ENCODE peak calls at places on chromosome 22, in six cellular contexts. Z, W, K, V, B and Y are unnamed samples.

GRCh38 chr22:17131686-17132085 is 10.5 kb upstream of the TMEM121B start:
- DNase-seq in Z (no peak), W (peak; percentile 55), K (no peak), V (no peak), B (no peak), Y (no peak)

GRCh38 chr22:46758867-46759290 is 3.6 kb upstream of the TBC1D22A start:
- DNase-seq in Z (peak; percentile 36), W (peak; percentile 61), K (peak; percentile 87), V (no peak), B (peak; percentile 18), Y (peak; percentile 82)

GRCh38 chr22:38953577-38954413 is 3.6 kb upstream of the APOBEC3A start:
- DNase-seq in Z (no peak), W (no peak), K (no peak), V (no peak), B (no peak), Y (no peak)

GRCh38 chr22:21447694-21448402 is 19.3 kb upstream of the TMEM191C start:
- DNase-seq in Z (no peak), W (no peak), K (no peak), V (peak; percentile 19), B (no peak), Y (no peak)

GRCh38 chr22:25027052-25027525 is 74.6 kb downstream of the KIAA1671 start:
- DNase-seq in Z (no peak), W (no peak), K (no peak), V (no peak), B (no peak), Y (no peak)

GRCh38 chr22:20771918-20772625 is 1.8 kb upstream of the SERPIND1 start:
- DNase-seq in Z (no peak), W (no peak), K (no peak), V (no peak), B (no peak), Y (no peak)

GRCh38 chr22:30921108-30921507 is 47.5 kb downstream of the MORC2 start:
- DNase-seq in Z (no peak), W (peak; percentile 2), K (no peak), V (no peak), B (no peak), Y (no peak)

GRCh38 chr22:11627798-11628650 is 3900.0 kb upstream of the OR11H1 start:
- DNase-seq in Z (no peak), W (no peak), K (no peak), V (no peak), B (no peak), Y (no peak)

GRCh38 chr22:20013382-20013871 is 3.2 kb downstream of the ARVCF start:
- DNase-seq in Z (peak; percentile 61), W (peak; percentile 17), K (peak; percentile 53), V (no peak), B (peak; percentile 21), Y (peak; percentile 67)

GRCh38 chr22:38214248-38215056 is 12.7 kb downstream of the MAFF start:
- DNase-seq in Z (peak; percentile 65), W (no peak), K (peak; percentile 70), V (no peak), B (peak; percentile 58), Y (peak; percentile 50)

GRCh38 chr22:17847360-17848078 is 73.2 kb upstream of the BID start:
- DNase-seq in Z (peak; percentile 5), W (no peak), K (no peak), V (no peak), B (no peak), Y (no peak)

GRCh38 chr22:38452373-38453064 is 2.5 kb downstream of the KCNJ4 start:
- DNase-seq in Z (peak; percentile 75), W (no peak), K (peak; percentile 50), V (peak; percentile 67), B (no peak), Y (no peak)

GRCh38 chr22:22759371-22759770 is 115.0 kb downstream of the GGTLC2 start:
- DNase-seq in Z (no peak), W (no peak), K (no peak), V (no peak), B (no peak), Y (no peak)

GRCh38 chr22:37932821-37933578 is 20.4 kb downstream of the C22orf23 start:
- DNase-seq in Z (no peak), W (no peak), K (no peak), V (no peak), B (no peak), Y (no peak)

GRCh38 chr22:22410121-22410520 is 98.4 kb downstream of the ZNF280B start:
- DNase-seq in Z (no peak), W (no peak), K (no peak), V (no peak), B (no peak), Y (no peak)

GRCh38 chr22:35452351-35452781 is 52.4 kb downstream of the MCM5 start:
- DNase-seq in Z (no peak), W (no peak), K (no peak), V (no peak), B (no peak), Y (no peak)

GRCh38 chr22:28734393-28734792 is 7.2 kb downstream of the CHEK2 start:
- DNase-seq in Z (no peak), W (no peak), K (no peak), V (no peak), B (no peak), Y (no peak)

GRCh38 chr22:46595545-46595944 is 24.6 kb upstream of the GRAMD4 start:
- DNase-seq in Z (no peak), W (no peak), K (no peak), V (no peak), B (no peak), Y (no peak)

GRCh38 chr22:35582861-35583670 is 34.1 kb downstream of the MB start:
- DNase-seq in Z (peak; percentile 87), W (peak; percentile 56), K (peak; percentile 70), V (peak; percentile 61), B (peak; percentile 33), Y (peak; percentile 63)

GRCh38 chr22:18068381-18068988 is 9.3 kb upstream of the PEX26 start:
- DNase-seq in Z (peak; percentile 80), W (no peak), K (no peak), V (no peak), B (no peak), Y (no peak)

GRCh38 chr22:45777852-45778172 is 106.2 kb downstream of the ATXN10 start:
- DNase-seq in Z (peak; percentile 25), W (no peak), K (peak; percentile 21), V (no peak), B (no peak), Y (no peak)

GRCh38 chr22:44625981-44626687 is 75.9 kb upstream of the PRR5 start:
- DNase-seq in Z (peak; percentile 79), W (peak; percentile 53), K (peak; percentile 63), V (peak; percentile 60), B (peak; percentile 68), Y (peak; percentile 62)

GRCh38 chr22:19519041-19519926 is 4.9 kb downstream of the CLDN5 start:
- DNase-seq in Z (no peak), W (no peak), K (no peak), V (no peak), B (no peak), Y (no peak)

GRCh38 chr22:25930083-25930482 is 188.1 kb downstream of the MYO18B start:
- DNase-seq in Z (no peak), W (no peak), K (no peak), V (no peak), B (no peak), Y (no peak)

GRCh38 chr22:25153961-25154685 is 45.5 kb upstream of the CRYBB3 start:
- DNase-seq in Z (peak; percentile 66), W (no peak), K (peak; percentile 90), V (peak; percentile 26), B (no peak), Y (peak; percentile 55)

GRCh38 chr22:29312218-29313125 is 3.0 kb downstream of the RASL10A start:
- DNase-seq in Z (no peak), W (no peak), K (no peak), V (no peak), B (no peak), Y (no peak)

GRCh38 chr22:22235564-22235963 is 9.0 kb upstream of the VPREB1 start:
- DNase-seq in Z (no peak), W (peak; percentile 45), K (peak; percentile 26), V (no peak), B (peak; percentile 28), Y (peak; percentile 22)

GRCh38 chr22:46471901-46472721 is 65.3 kb downstream of the CELSR1 start:
- DNase-seq in Z (no peak), W (peak; percentile 64), K (no peak), V (peak; percentile 83), B (no peak), Y (no peak)